ENCODE peak calls at places on chromosomes 3 and 15, in eight cellular contexts. P is A673, W is adrenal gland, Y is uterus, I is lower leg skin, S is GM12878, L is stomach, N is tibial artery. E is an unnamed sample.

GRCh38 chr3:126782554-126782953 is 78.5 kb downstream of the CHCHD6 start:
- DNase-seq in P (peak), W (no peak), Y (no peak), I (peak), S (no peak), L (no peak), N (no peak), E (no peak)

GRCh38 chr3:98846101-98846500 is 55.4 kb downstream of the DCBLD2 start:
- DNase-seq in P (no peak), W (no peak), Y (no peak), I (no peak), S (no peak), L (no peak), N (no peak), E (no peak)

GRCh38 chr3:190017575-190018288 is 103.0 kb downstream of the P3H2 start:
- DNase-seq in P (peak), W (peak), Y (no peak), I (no peak), S (no peak), L (peak), N (no peak), E (peak)

GRCh38 chr3:132432639-132433038 is 15.3 kb downstream of the DNAJC13 start:
- DNase-seq in P (peak), W (no peak), Y (no peak), I (no peak), S (no peak), L (no peak), N (no peak), E (peak)

GRCh38 chr3:37494206-37494605 is 319.8 kb upstream of the LRRFIP2 start:
- DNase-seq in P (no peak), W (no peak), Y (no peak), I (no peak), S (no peak), L (no peak), N (peak), E (no peak)

GRCh38 chr3:170429050-170429449 is 10.4 kb downstream of the CLDN11 start:
- DNase-seq in P (peak), W (no peak), Y (no peak), I (no peak), S (no peak), L (no peak), N (no peak), E (no peak)

GRCh38 chr3:25150199-25150598 is 277.9 kb upstream of the RARB start:
- DNase-seq in P (no peak), W (no peak), Y (no peak), I (no peak), S (no peak), L (no peak), N (no peak), E (no peak)

GRCh38 chr3:24590344-24590880 is 95.8 kb upstream of the THRB start:
- DNase-seq in P (no peak), W (no peak), Y (no peak), I (no peak), S (no peak), L (no peak), N (no peak), E (no peak)

GRCh38 chr3:187610926-187611545 is 59.2 kb downstream of the SST start:
- DNase-seq in P (no peak), W (no peak), Y (no peak), I (no peak), S (no peak), L (no peak), N (no peak), E (no peak)

GRCh38 chr15:82393671-82394070 is 35.9 kb upstream of the GOLGA6L9 start:
- DNase-seq in P (no peak), W (no peak), Y (no peak), I (no peak), S (no peak), L (no peak), N (no peak), E (no peak)

GRCh38 chr3:73745429-73746247 is 120.9 kb upstream of the PDZRN3 start:
- DNase-seq in P (no peak), W (no peak), Y (peak), I (no peak), S (no peak), L (no peak), N (no peak), E (no peak)

GRCh38 chr3:42685891-42686820 is 819 bp downstream of the KLHL40 start:
- DNase-seq in P (no peak), W (no peak), Y (peak), I (no peak), S (no peak), L (no peak), N (peak), E (no peak)

GRCh38 chr3:65030014-65030627 is 342.3 kb upstream of the ADAMTS9 start:
- DNase-seq in P (no peak), W (no peak), Y (no peak), I (no peak), S (no peak), L (no peak), N (no peak), E (no peak)

GRCh38 chr3:23600178-23600577 is 205.6 kb upstream of the UBE2E1 start:
- DNase-seq in P (no peak), W (no peak), Y (no peak), I (no peak), S (no peak), L (no peak), N (no peak), E (no peak)

GRCh38 chr3:156605686-156606605 is 51.0 kb upstream of the SSR3 start:
- DNase-seq in P (peak), W (no peak), Y (peak), I (no peak), S (no peak), L (peak), N (peak), E (no peak)

GRCh38 chr3:108218811-108219210 is 3.4 kb downstream of the IFT57 start:
- DNase-seq in P (no peak), W (no peak), Y (no peak), I (no peak), S (no peak), L (no peak), N (no peak), E (no peak)

GRCh38 chr3:65318231-65318630 is 630.4 kb upstream of the ADAMTS9 start:
- DNase-seq in P (no peak), W (no peak), Y (no peak), I (no peak), S (no peak), L (no peak), N (no peak), E (no peak)

GRCh38 chr3:185537369-185537970 is 14.9 kb downstream of the LIPH start:
- DNase-seq in P (peak), W (no peak), Y (no peak), I (peak), S (peak), L (peak), N (no peak), E (peak)

GRCh38 chr15:52093167-52093538 is 19.4 kb downstream of the BCL2L10 start:
- DNase-seq in P (no peak), W (no peak), Y (no peak), I (no peak), S (no peak), L (no peak), N (no peak), E (no peak)

GRCh38 chr15:89034305-89034704 is 54.0 kb upstream of the ABHD2 start:
- DNase-seq in P (peak), W (no peak), Y (no peak), I (no peak), S (no peak), L (no peak), N (no peak), E (no peak)

GRCh38 chr3:188153498-188153948 is 434 bp upstream of the LPP start:
- DNase-seq in P (peak), W (peak), Y (peak), I (peak), S (no peak), L (peak), N (peak), E (peak)

GRCh38 chr3:144763878-144764454 is 792.3 kb downstream of the DIPK2A start:
- DNase-seq in P (no peak), W (no peak), Y (no peak), I (no peak), S (peak), L (no peak), N (no peak), E (no peak)

GRCh38 chr15:51750942-51751686 is at the start of gene TMOD2:
- DNase-seq in P (peak), W (peak), Y (peak), I (no peak), S (no peak), L (peak), N (peak), E (no peak)

GRCh38 chr15:59993041-59993750 is 10.9 kb upstream of the FOXB1 start:
- DNase-seq in P (no peak), W (no peak), Y (no peak), I (no peak), S (no peak), L (no peak), N (no peak), E (no peak)

GRCh38 chr3:179897241-179897640 is 139.5 kb downstream of the PEX5L start:
- DNase-seq in P (no peak), W (no peak), Y (no peak), I (no peak), S (no peak), L (no peak), N (no peak), E (no peak)

DNA sequence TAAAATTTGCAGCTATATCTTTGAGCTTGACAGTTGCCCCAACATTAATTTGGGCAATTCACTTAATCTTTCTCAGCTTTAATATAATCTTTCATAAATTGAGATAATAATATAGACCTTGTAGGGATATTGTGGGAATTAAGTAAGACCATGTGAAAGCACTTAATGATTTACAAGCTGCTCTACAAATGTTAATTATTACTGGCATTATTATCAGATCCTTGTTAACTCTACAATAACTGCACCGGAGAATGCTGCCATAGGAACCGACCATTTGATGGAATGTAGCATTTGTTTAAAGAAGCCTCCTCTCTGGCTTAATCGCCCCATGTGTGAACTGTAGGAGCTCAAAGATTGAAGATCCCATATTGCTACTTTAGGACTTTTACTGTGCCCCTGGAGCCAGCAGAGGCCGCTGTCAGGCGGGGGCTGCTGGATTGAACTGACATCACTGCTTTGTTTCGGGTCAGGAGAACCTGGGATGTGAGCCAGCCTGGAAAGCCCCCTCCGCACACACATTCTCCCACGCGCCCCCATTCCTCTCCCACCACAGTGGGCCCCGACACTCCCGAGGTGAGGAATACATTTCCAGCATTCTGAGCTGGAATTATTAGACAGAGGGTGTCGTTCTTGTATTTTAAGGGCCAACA is 154.2 kb upstream of the TNIK start:
- DNase-seq in P (peak), W (no peak), Y (peak), I (no peak), S (no peak), L (no peak), N (no peak), E (no peak)
- TF ChIP-seq CTCF in P (peak), W (no peak), Y (no peak), I (no peak), S (peak), L (no peak), N (peak), E (peak)

GRCh38 chr15:28099555-28100140 is 533 bp upstream of the OCA2 start:
- DNase-seq in P (no peak), W (no peak), Y (no peak), I (no peak), S (no peak), L (no peak), N (peak), E (no peak)
- H3K4me3 ChIP-seq in P (peak), W (peak), Y (no peak), I (no peak), S (no peak), L (peak), N (peak), E (no peak)

GRCh38 chr3:33543600-33543999 is 103.4 kb upstream of the UBP1 start:
- DNase-seq in P (no peak), W (no peak), Y (no peak), I (no peak), S (no peak), L (no peak), N (no peak), E (no peak)
- TF ChIP-seq CTCF in P (no peak), W (no peak), Y (no peak), I (no peak), S (no peak), L (no peak), N (no peak), E (no peak)

GRCh38 chr3:34843479-34843870 is 795.9 kb upstream of the ARPP21 start:
- DNase-seq in P (peak), W (no peak), Y (no peak), I (no peak), S (no peak), L (no peak), N (no peak), E (no peak)
- H3K4me3 ChIP-seq in P (no peak), W (no peak), Y (no peak), I (no peak), S (no peak), L (no peak), N (no peak), E (no peak)

GRCh38 chr15:85579957-85580694 is 199.7 kb downstream of the AKAP13 start:
- DNase-seq in P (no peak), W (no peak), Y (peak), I (peak), S (no peak), L (peak), N (no peak), E (no peak)
- TF ChIP-seq CTCF in P (peak), W (no peak), Y (no peak), I (no peak), S (no peak), L (peak), N (no peak), E (peak)

DNA sequence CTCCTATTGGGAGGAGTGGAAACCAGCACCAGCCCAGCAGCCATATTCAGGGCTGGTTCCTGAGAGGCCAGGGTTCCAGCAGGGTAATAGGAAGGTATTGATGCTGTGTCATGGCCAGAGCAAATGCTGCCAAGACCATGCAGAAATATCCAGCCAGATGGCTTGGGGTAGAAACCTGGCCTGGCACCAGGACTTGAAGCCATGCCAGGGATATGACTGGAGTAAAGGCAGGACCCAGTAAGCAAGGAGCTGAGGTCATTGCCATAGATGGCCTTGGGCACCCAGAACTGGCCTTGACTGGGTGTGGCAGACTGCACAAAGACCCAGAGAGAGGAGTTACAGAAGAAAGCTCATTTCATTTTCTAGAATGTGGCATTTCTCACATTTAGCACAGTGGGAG is 257.6 kb upstream of the GOLGA6L4 start:
- DNase-seq in P (no peak), W (no peak), Y (no peak), I (no peak), S (no peak), L (no peak), N (no peak), E (no peak)
- H3K4me3 ChIP-seq in P (no peak), W (no peak), Y (no peak), I (no peak), S (no peak), L (no peak), N (no peak), E (no peak)

E was measured in LNCaP clone FGC.